ENCODE peak calls at places on chromosomes 5 and 9, in six cellular contexts. B is H9, T is IMR-90, Z is trophoblast cell, I is neuronal stem cell, O is H1. V is an unnamed sample.

GRCh38 chr5:14443665-14444064 is 137.9 kb upstream of the OTULINL start:
- DNase-seq in B (no peak), T (no peak), Z (no peak), I (no peak), O (no peak), V (peak)

GRCh38 chr5:41794478-41794877 is 75.7 kb downstream of the OXCT1 start:
- DNase-seq in B (no peak), T (peak), Z (peak), I (no peak), O (no peak), V (peak)

GRCh38 chr5:132962429-132962928 is 955 bp downstream of the AFF4 start:
- DNase-seq in B (no peak), T (peak), Z (no peak), I (peak), O (no peak), V (peak)

GRCh38 chr9:91750343-91750742 is 199.7 kb downstream of the ROR2 start:
- DNase-seq in B (no peak), T (no peak), Z (no peak), I (no peak), O (no peak), V (no peak)

GRCh38 chr9:127360829-127361228 is 36.1 kb upstream of the SLC2A8 start:
- DNase-seq in B (peak), T (peak), Z (peak), I (no peak), O (no peak), V (peak)

GRCh38 chr5:38551020-38552017 is 5.1 kb downstream of the LIFR start:
- DNase-seq in B (no peak), T (peak), Z (peak), I (no peak), O (no peak), V (peak)

GRCh38 chr5:172102913-172103629 is 85.0 kb downstream of the STK10 start:
- DNase-seq in B (peak), T (peak), Z (peak), I (peak), O (no peak), V (peak)

GRCh38 chr9:14352549-14352948 is 38.6 kb upstream of the NFIB start:
- DNase-seq in B (no peak), T (no peak), Z (no peak), I (no peak), O (no peak), V (peak)

GRCh38 chr5:157143127-157143959 is 678 bp upstream of the MED7 start:
- DNase-seq in B (no peak), T (peak), Z (no peak), I (no peak), O (no peak), V (no peak)

GRCh38 chr5:162132348-162132747 is 64.8 kb downstream of the GABRG2 start:
- DNase-seq in B (no peak), T (no peak), Z (no peak), I (no peak), O (no peak), V (no peak)

GRCh38 chr5:131400585-131400984 is 136.7 kb downstream of the CDC42SE2 start:
- DNase-seq in B (no peak), T (no peak), Z (peak), I (no peak), O (no peak), V (no peak)

GRCh38 chr9:130402243-130402642 is 42.5 kb upstream of the ASS1 start:
- DNase-seq in B (no peak), T (no peak), Z (no peak), I (no peak), O (no peak), V (no peak)

GRCh38 chr5:58246521-58246944 is 213.4 kb downstream of the PLK2 start:
- DNase-seq in B (no peak), T (no peak), Z (no peak), I (no peak), O (no peak), V (peak)

GRCh38 chr9:87445646-87446045 is 52.0 kb upstream of the DAPK1 start:
- DNase-seq in B (peak), T (peak), Z (peak), I (peak), O (peak), V (peak)

DNA sequence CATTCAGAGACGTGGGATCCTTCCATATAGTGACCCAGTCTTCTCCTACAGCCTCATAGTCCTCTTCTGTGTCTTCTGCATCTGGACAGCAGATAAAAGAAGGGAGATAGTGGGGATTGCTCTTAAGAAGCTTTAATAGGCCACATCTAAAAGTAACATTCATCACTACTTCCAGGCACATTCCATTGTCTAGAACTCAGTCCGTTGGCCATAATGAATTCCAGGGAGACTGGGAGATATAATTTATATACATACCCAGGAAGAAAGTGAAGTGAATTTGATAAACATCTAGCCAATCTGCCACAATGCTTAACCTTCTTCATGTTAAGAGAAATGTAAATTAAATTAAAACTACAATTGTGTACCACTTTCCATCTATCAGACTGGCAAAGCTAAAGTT is 22.5 kb upstream of the GLIPR2 start:
- DNase-seq in B (no peak), T (no peak), Z (no peak), I (no peak), O (no peak), V (no peak)
- H4K91ac ChIP-seq in B (no peak), T (no peak), Z (no peak), I (no peak), O (no peak), V (no peak)

GRCh38 chr5:154193176-154193575 is 2.6 kb downstream of the GALNT10 start:
- DNase-seq in B (no peak), T (no peak), Z (no peak), I (no peak), O (no peak), V (no peak)

GRCh38 chr5:154191467-154192261 is 1.1 kb downstream of the GALNT10 start:
- DNase-seq in B (no peak), T (peak), Z (no peak), I (no peak), O (no peak), V (peak)

GRCh38 chr5:154189256-154189818 is 1.2 kb upstream of the GALNT10 start:
- DNase-seq in B (no peak), T (no peak), Z (no peak), I (no peak), O (peak), V (peak)

GRCh38 chr5:154190652-154191304 is at the start of gene GALNT10:
- DNase-seq in B (peak), T (peak), Z (peak), I (peak), O (no peak), V (peak)

DNA sequence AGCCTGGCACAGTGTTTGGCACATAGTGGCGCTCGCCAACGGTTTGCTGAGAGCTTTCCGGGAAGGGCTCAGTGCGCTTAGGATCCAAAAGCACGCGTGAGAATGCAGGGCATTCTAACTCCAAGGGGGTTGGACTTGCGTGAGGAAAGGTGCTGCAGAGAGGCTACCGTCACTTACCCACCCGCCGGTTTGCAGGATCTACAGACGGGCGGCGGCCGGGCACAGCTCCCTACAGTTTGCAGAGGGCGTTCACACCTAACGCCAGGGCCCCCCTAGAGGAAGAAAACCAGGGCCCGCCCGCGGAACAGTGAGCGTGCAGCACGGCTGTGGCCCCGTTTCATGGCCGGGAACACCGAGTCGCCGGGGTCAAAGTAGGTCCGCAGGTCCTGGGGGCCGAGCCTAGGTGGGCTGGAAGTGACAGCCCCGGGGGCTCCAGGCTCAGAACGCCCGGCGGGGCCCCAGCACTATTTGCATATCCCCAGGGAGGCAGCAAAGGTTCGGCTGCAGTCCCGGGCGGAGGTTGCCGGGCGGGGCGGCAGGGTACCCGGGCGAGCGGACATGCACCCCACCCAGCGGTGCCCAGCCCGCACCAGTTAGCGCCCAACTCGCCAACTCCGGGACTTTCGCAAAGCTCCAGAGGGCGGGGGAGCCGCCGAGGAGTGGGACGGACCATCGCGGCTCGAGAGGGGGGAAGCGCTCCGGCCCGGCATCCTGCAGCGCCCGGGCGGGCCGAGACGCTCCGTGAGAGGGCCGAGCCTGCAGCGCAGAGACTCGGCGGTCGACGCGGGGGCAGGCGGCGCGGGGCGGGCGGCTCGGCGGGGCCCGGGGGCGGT is 498 bp upstream of the GALNT10 start:
- DNase-seq in B (peak), T (peak), Z (peak), I (peak), O (peak), V (peak)
- H4K91ac ChIP-seq in B (no peak), T (no peak), Z (peak), I (no peak), O (no peak), V (peak)

GRCh38 chr9:89615661-89616060 is 10.8 kb downstream of the GADD45G start:
- DNase-seq in B (no peak), T (no peak), Z (no peak), I (no peak), O (no peak), V (no peak)
- H4K91ac ChIP-seq in B (no peak), T (no peak), Z (peak), I (no peak), O (no peak), V (no peak)

DNA sequence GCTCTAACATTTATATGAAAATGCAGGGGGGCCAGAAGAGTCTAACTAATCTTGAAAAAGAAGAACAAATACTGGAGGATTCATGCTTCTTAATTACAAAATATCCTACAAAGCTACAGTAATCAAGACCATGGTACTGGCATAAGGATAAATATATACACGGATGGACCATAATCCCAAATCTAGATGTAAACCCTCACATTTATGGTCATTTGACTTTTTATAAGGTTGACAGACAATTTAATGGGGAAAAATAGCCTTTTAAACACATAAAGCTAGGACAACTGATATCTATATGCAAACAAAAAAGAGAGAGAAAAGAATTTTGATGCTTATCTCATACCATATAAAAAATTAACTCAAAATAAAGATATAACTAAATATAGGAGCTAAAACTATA is 55.9 kb downstream of the YIPF5 start:
- DNase-seq in B (no peak), T (no peak), Z (no peak), I (no peak), O (no peak), V (no peak)
- H4K91ac ChIP-seq in B (no peak), T (no peak), Z (no peak), I (no peak), O (no peak), V (no peak)

DNA sequence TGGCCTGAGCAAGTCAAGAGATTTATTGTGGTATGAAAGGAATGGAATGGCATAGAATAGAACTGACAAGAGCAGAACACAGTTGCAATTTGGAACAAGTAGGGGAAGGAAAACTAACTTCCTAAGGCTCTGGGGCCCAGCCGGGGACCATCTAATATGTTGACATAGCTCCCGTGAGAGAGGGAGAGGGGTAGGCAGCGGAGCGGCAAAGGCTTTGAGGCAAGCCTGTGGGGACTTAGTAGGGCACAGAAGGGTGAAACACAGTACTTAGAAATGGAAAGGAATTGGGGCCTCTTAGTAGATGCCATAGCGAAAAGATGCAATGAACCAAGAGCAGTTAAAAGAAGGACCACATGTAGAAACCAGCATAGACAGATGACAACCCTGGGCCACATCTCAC is 11.8 kb upstream of the GNA14 start:
- DNase-seq in B (no peak), T (no peak), Z (no peak), I (no peak), O (no peak), V (no peak)
- H4K91ac ChIP-seq in B (no peak), T (no peak), Z (no peak), I (no peak), O (no peak), V (no peak)

GRCh38 chr9:6696178-6696577 is 50.6 kb upstream of the GLDC start:
- DNase-seq in B (no peak), T (no peak), Z (no peak), I (no peak), O (no peak), V (no peak)
- H4K91ac ChIP-seq in B (no peak), T (no peak), Z (no peak), I (no peak), O (no peak), V (no peak)